ENCODE peak calls at places on chromosome 18, in six cellular contexts. One of them, this sample, is unnamed.

GRCh38 chr18:72160504-72161445 is 383.4 kb downstream of the CBLN2 start:
- DNase-seq in mesendoderm: no peak
- DNase-seq in neuronal stem cell: no peak
- DNase-seq in mesenchymal stem cell: no peak
- DNase-seq in H1: no peak
- DNase-seq in IMR-90: no peak
- DNase-seq in this sample: no peak

GRCh38 chr18:74114206-74114605 is 33.4 kb downstream of the FBXO15 start:
- DNase-seq in mesendoderm: no peak
- DNase-seq in neuronal stem cell: peak; percentile 29
- DNase-seq in mesenchymal stem cell: peak; percentile 33
- DNase-seq in H1: no peak
- DNase-seq in IMR-90: peak; percentile 24
- DNase-seq in this sample: no peak

GRCh38 chr18:43129946-43130523 is 14.6 kb upstream of the RIT2 start:
- DNase-seq in mesendoderm: no peak
- DNase-seq in neuronal stem cell: no peak
- DNase-seq in mesenchymal stem cell: peak; percentile 6
- DNase-seq in H1: no peak
- DNase-seq in IMR-90: no peak
- DNase-seq in this sample: no peak

GRCh38 chr18:48043166-48043565 is 112.7 kb upstream of the SMAD2 start:
- DNase-seq in mesendoderm: no peak
- DNase-seq in neuronal stem cell: no peak
- DNase-seq in mesenchymal stem cell: no peak
- DNase-seq in H1: no peak
- DNase-seq in IMR-90: no peak
- DNase-seq in this sample: no peak

GRCh38 chr18:47120428-47120827 is 29.9 kb downstream of the HDHD2 start:
- DNase-seq in mesendoderm: no peak
- DNase-seq in neuronal stem cell: no peak
- DNase-seq in mesenchymal stem cell: no peak
- DNase-seq in H1: no peak
- DNase-seq in IMR-90: no peak
- DNase-seq in this sample: no peak

GRCh38 chr18:25109484-25109883 is 242.5 kb downstream of the ZNF521 start:
- DNase-seq in mesendoderm: no peak
- DNase-seq in neuronal stem cell: no peak
- DNase-seq in mesenchymal stem cell: peak; percentile 45
- DNase-seq in H1: no peak
- DNase-seq in IMR-90: peak; percentile 63
- DNase-seq in this sample: no peak

GRCh38 chr18:52422985-52423601 is 83.1 kb downstream of the DCC start:
- DNase-seq in mesendoderm: peak; percentile 33
- DNase-seq in neuronal stem cell: no peak
- DNase-seq in mesenchymal stem cell: no peak
- DNase-seq in H1: no peak
- DNase-seq in IMR-90: no peak
- DNase-seq in this sample: no peak

GRCh38 chr18:48017625-48018024 is 87.2 kb upstream of the SMAD2 start:
- DNase-seq in mesendoderm: no peak
- DNase-seq in neuronal stem cell: no peak
- DNase-seq in mesenchymal stem cell: peak; percentile 54
- DNase-seq in H1: no peak
- DNase-seq in IMR-90: peak; percentile 16
- DNase-seq in this sample: no peak

GRCh38 chr18:59631583-59632181 is 65.5 kb downstream of the CCBE1 start:
- DNase-seq in mesendoderm: peak; percentile 53
- DNase-seq in neuronal stem cell: peak; percentile 49
- DNase-seq in mesenchymal stem cell: peak; percentile 30
- DNase-seq in H1: no peak
- DNase-seq in IMR-90: peak; percentile 58
- DNase-seq in this sample: peak; percentile 52

GRCh38 chr18:79405019-79405780 is 9.5 kb downstream of the NFATC1 start:
- DNase-seq in mesendoderm: no peak
- DNase-seq in neuronal stem cell: no peak
- DNase-seq in mesenchymal stem cell: no peak
- DNase-seq in H1: no peak
- DNase-seq in IMR-90: no peak
- DNase-seq in this sample: no peak

GRCh38 chr18:12597775-12598174 is 60.1 kb downstream of the SPIRE1 start:
- DNase-seq in mesendoderm: no peak
- DNase-seq in neuronal stem cell: no peak
- DNase-seq in mesenchymal stem cell: peak; percentile 76
- DNase-seq in H1: no peak
- DNase-seq in IMR-90: peak; percentile 90
- DNase-seq in this sample: no peak

GRCh38 chr18:5456577-5457466 is 87.0 kb downstream of the EPB41L3 start:
- DNase-seq in mesendoderm: peak; percentile 81
- DNase-seq in neuronal stem cell: peak; percentile 32
- DNase-seq in mesenchymal stem cell: no peak
- DNase-seq in H1: no peak
- DNase-seq in IMR-90: peak; percentile 62
- DNase-seq in this sample: peak; percentile 42

GRCh38 chr18:62717850-62718229 is 2.5 kb downstream of the PHLPP1 start:
- DNase-seq in mesendoderm: peak; percentile 30
- DNase-seq in neuronal stem cell: no peak
- DNase-seq in mesenchymal stem cell: peak; percentile 53
- DNase-seq in H1: no peak
- DNase-seq in IMR-90: peak; percentile 26
- DNase-seq in this sample: no peak

GRCh38 chr18:6781846-6782245 is 52.3 kb downstream of the ARHGAP28 start:
- DNase-seq in mesendoderm: no peak
- DNase-seq in neuronal stem cell: no peak
- DNase-seq in mesenchymal stem cell: peak; percentile 35
- DNase-seq in H1: no peak
- DNase-seq in IMR-90: peak; percentile 65
- DNase-seq in this sample: no peak

GRCh38 chr18:4528405-4528804 is 73.3 kb upstream of the DLGAP1 start:
- DNase-seq in mesendoderm: no peak
- DNase-seq in neuronal stem cell: no peak
- DNase-seq in mesenchymal stem cell: no peak
- DNase-seq in H1: no peak
- DNase-seq in IMR-90: no peak
- DNase-seq in this sample: no peak

GRCh38 chr18:23134780-23135678 is at the start of gene CABLES1:
- DNase-seq in mesendoderm: peak; percentile 71
- DNase-seq in neuronal stem cell: peak; percentile 48
- DNase-seq in mesenchymal stem cell: peak; percentile 72
- DNase-seq in H1: no peak
- DNase-seq in IMR-90: peak; percentile 59
- DNase-seq in this sample: peak; percentile 55

GRCh38 chr18:3367491-3368091 is 82.4 kb upstream of the TGIF1 start:
- DNase-seq in mesendoderm: no peak
- DNase-seq in neuronal stem cell: no peak
- DNase-seq in mesenchymal stem cell: no peak
- DNase-seq in H1: no peak
- DNase-seq in IMR-90: peak; percentile 7
- DNase-seq in this sample: no peak

GRCh38 chr18:63994783-63995399 is 25.0 kb downstream of the SERPINB8 start:
- DNase-seq in mesendoderm: peak; percentile 87
- DNase-seq in neuronal stem cell: peak; percentile 39
- DNase-seq in mesenchymal stem cell: peak; percentile 68
- DNase-seq in H1: peak; percentile 29
- DNase-seq in IMR-90: peak; percentile 61
- DNase-seq in this sample: peak; percentile 64

GRCh38 chr18:32974421-32975165 is 201.8 kb upstream of the KLHL14 start:
- DNase-seq in mesendoderm: no peak
- DNase-seq in neuronal stem cell: no peak
- DNase-seq in mesenchymal stem cell: peak; percentile 18
- DNase-seq in H1: no peak
- DNase-seq in IMR-90: no peak
- DNase-seq in this sample: no peak

GRCh38 chr18:13451661-13452447 is 233.3 kb downstream of the LDLRAD4 start:
- DNase-seq in mesendoderm: peak; percentile 37
- DNase-seq in neuronal stem cell: no peak
- DNase-seq in mesenchymal stem cell: no peak
- DNase-seq in H1: no peak
- DNase-seq in IMR-90: no peak
- DNase-seq in this sample: peak; percentile 20

GRCh38 chr18:36329684-36330434 is 32.3 kb downstream of the FHOD3 start:
- DNase-seq in mesendoderm: peak; percentile 33
- DNase-seq in neuronal stem cell: no peak
- DNase-seq in mesenchymal stem cell: no peak
- DNase-seq in H1: peak; percentile 46
- DNase-seq in IMR-90: peak; percentile 58
- DNase-seq in this sample: peak; percentile 37

GRCh38 chr18:22694954-22695353 is 238.2 kb upstream of the RBBP8 start:
- DNase-seq in mesendoderm: peak; percentile 74
- DNase-seq in neuronal stem cell: no peak
- DNase-seq in mesenchymal stem cell: peak; percentile 97
- DNase-seq in H1: peak; percentile 31
- DNase-seq in IMR-90: peak; percentile 98
- DNase-seq in this sample: peak; percentile 61

GRCh38 chr18:59799383-59800015 is 100.3 kb upstream of the PMAIP1 start:
- DNase-seq in mesendoderm: no peak
- DNase-seq in neuronal stem cell: no peak
- DNase-seq in mesenchymal stem cell: no peak
- DNase-seq in H1: no peak
- DNase-seq in IMR-90: peak; percentile 46
- DNase-seq in this sample: no peak

GRCh38 chr18:7568426-7568825 is 1.3 kb downstream of the PTPRM start:
- DNase-seq in mesendoderm: peak; percentile 74
- DNase-seq in neuronal stem cell: no peak
- DNase-seq in mesenchymal stem cell: peak; percentile 59
- DNase-seq in H1: no peak
- DNase-seq in IMR-90: peak; percentile 20
- DNase-seq in this sample: peak; percentile 68

GRCh38 chr18:35345460-35345921 is 1.3 kb upstream of the ZNF24 start:
- DNase-seq in mesendoderm: peak; percentile 69
- DNase-seq in neuronal stem cell: no peak
- DNase-seq in mesenchymal stem cell: no peak
- DNase-seq in H1: no peak
- DNase-seq in IMR-90: no peak
- DNase-seq in this sample: no peak

GRCh38 chr18:26703170-26703933 is 155.0 kb upstream of the KCTD1 start:
- DNase-seq in mesendoderm: peak; percentile 33
- DNase-seq in neuronal stem cell: no peak
- DNase-seq in mesenchymal stem cell: no peak
- DNase-seq in H1: no peak
- DNase-seq in IMR-90: no peak
- DNase-seq in this sample: peak; percentile 50

GRCh38 chr18:240175-240574 is 27.7 kb downstream of the THOC1 start:
- DNase-seq in mesendoderm: no peak
- DNase-seq in neuronal stem cell: no peak
- DNase-seq in mesenchymal stem cell: peak; percentile 6
- DNase-seq in H1: no peak
- DNase-seq in IMR-90: peak; percentile 19
- DNase-seq in this sample: no peak

GRCh38 chr18:1511619-1512311 is 607.1 kb downstream of the ADCYAP1 start:
- DNase-seq in mesendoderm: no peak
- DNase-seq in neuronal stem cell: no peak
- DNase-seq in mesenchymal stem cell: no peak
- DNase-seq in H1: no peak
- DNase-seq in IMR-90: no peak
- DNase-seq in this sample: no peak

GRCh38 chr18:25352629-25353005 is 651 bp upstream of the ZNF521 start:
- DNase-seq in mesendoderm: no peak
- DNase-seq in neuronal stem cell: peak; percentile 23
- DNase-seq in mesenchymal stem cell: no peak
- DNase-seq in H1: no peak
- DNase-seq in IMR-90: no peak
- DNase-seq in this sample: no peak

DNA sequence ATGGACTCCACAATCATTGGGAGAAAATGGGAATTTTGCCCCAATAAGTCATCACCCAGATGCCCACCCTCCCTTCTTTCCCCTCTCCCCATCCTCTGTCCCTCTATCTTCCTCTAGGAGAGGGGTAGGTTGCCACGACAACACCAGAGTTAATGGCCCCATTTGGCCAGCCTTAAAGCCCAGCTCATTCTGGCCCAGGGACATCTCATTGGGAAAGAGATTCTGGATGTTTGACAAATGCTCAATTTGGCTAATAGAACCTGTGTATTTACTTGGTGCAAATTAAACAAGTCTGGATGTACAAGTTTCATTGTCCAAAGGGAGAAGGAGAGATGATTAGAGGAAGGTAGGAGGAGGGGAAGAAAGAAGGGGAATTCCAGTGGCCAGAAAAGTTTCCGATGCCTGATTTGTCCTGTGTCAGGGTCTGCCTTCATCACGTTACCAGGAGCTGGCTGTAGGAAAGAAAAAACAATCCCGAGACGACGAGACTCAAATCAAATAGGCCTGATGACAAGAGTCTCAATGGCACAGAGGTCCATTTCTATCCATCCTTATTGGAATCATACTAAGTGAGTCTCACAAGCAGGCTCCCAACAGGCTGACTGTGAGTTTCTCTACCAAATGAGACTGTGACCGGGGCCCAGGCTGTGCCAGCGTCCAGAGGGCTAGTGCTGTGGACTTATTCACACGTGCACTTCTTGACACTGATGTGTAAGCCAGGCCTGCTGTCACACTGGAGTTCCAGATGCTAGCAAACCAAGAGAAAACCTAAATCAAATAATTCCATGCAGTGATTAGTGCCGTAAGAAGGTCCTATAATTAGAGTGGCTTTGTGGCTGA is 265.2 kb upstream of the APCDD1 start:
- DNase-seq in mesendoderm: no peak
- DNase-seq in neuronal stem cell: no peak
- DNase-seq in mesenchymal stem cell: no peak
- DNase-seq in H1: no peak
- DNase-seq in IMR-90: no peak
- DNase-seq in this sample: no peak
- H3K23ac ChIP-seq in mesendoderm: no peak overlapping the region
- H3K23ac ChIP-seq in neuronal stem cell: no peak overlapping the region
- H3K23ac ChIP-seq in mesenchymal stem cell: no peak overlapping the region
- H3K23ac ChIP-seq in H1: no peak overlapping the region
- H3K23ac ChIP-seq in IMR-90: no peak overlapping the region
- H3K23ac ChIP-seq in this sample: no peak overlapping the region

GRCh38 chr18:49520661-49521145 is 33.7 kb upstream of the C18orf32 start:
- DNase-seq in mesendoderm: no peak
- DNase-seq in neuronal stem cell: no peak
- DNase-seq in mesenchymal stem cell: no peak
- DNase-seq in H1: no peak
- DNase-seq in IMR-90: peak; percentile 11
- DNase-seq in this sample: no peak
- H2BK15ac ChIP-seq in mesendoderm: no peak overlapping the region
- H2BK15ac ChIP-seq in neuronal stem cell: no peak overlapping the region
- H2BK15ac ChIP-seq in mesenchymal stem cell: no peak overlapping the region
- H2BK15ac ChIP-seq in H1: no peak overlapping the region
- H2BK15ac ChIP-seq in IMR-90: no peak overlapping the region
- H2BK15ac ChIP-seq in this sample: no peak overlapping the region

GRCh38 chr18:9604348-9604747 is 10.0 kb downstream of the PPP4R1 start:
- DNase-seq in mesendoderm: no peak
- DNase-seq in neuronal stem cell: no peak
- DNase-seq in mesenchymal stem cell: no peak
- DNase-seq in H1: no peak
- DNase-seq in IMR-90: no peak
- DNase-seq in this sample: no peak
- H3K23ac ChIP-seq in mesendoderm: no peak overlapping the region
- H3K23ac ChIP-seq in neuronal stem cell: no peak overlapping the region
- H3K23ac ChIP-seq in mesenchymal stem cell: no peak overlapping the region
- H3K23ac ChIP-seq in H1: no peak overlapping the region
- H3K23ac ChIP-seq in IMR-90: peak overlapping the region; percentile 61
- H3K23ac ChIP-seq in this sample: no peak overlapping the region

DNA sequence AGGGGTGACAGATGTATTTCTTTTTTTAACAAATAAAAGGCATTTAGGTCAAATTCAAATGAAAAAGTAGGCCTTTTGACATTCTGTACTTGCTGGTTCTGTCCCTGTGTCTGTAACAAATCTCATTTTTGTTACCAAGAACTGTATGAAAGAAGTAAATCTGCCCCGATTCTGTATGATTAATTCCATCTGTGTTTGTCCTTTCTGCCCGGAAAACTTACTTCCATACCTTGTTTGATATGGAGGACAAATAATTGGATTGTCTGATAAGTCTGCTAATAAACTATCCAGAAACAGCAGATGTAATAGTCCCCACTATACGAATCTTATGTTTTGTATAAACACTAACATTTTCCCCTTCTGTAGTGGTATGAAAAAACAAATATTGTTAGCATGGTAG is 69.8 kb downstream of the MEX3C start:
- DNase-seq in mesendoderm: no peak
- DNase-seq in neuronal stem cell: no peak
- DNase-seq in mesenchymal stem cell: no peak
- DNase-seq in H1: no peak
- DNase-seq in IMR-90: no peak
- DNase-seq in this sample: no peak
- H2BK15ac ChIP-seq in mesendoderm: no peak overlapping the region
- H2BK15ac ChIP-seq in neuronal stem cell: no peak overlapping the region
- H2BK15ac ChIP-seq in mesenchymal stem cell: no peak overlapping the region
- H2BK15ac ChIP-seq in H1: no peak overlapping the region
- H2BK15ac ChIP-seq in IMR-90: no peak overlapping the region
- H2BK15ac ChIP-seq in this sample: no peak overlapping the region

This sample was measured in H9.